ENCODE peak calls at places on chromosomes 5 and 9, in four cellular contexts. W is germinal center, J is activated T-cell treated with anti-CD3 and anti-CD28 coated beads for 48 hours, M is aorta. E is an unnamed sample.

GRCh38 chr5:173012882-173013281 is 29.3 kb downstream of the ATP6V0E1 start:
- DNase-seq in M (no peak), J (no peak), W (no peak), E (no peak)

GRCh38 chr9:89466451-89467277 is 31.2 kb downstream of the SEMA4D start:
- DNase-seq in W (no peak), J (no peak), M (no peak), E (no peak)

GRCh38 chr5:38382898-38383297 is 124.5 kb downstream of the EGFLAM start:
- DNase-seq in J (peak), M (peak), W (peak), E (peak)

GRCh38 chr9:77897292-77897691 is 134.3 kb downstream of the GNAQ start:
- DNase-seq in W (no peak), M (no peak), J (no peak), E (peak)

GRCh38 chr5:172007795-172008465 is 1.5 kb upstream of the FBXW11 start:
- DNase-seq in W (no peak), M (no peak), J (no peak), E (no peak)

GRCh38 chr9:14618851-14619250 is 74.4 kb downstream of the ZDHHC21 start:
- DNase-seq in M (no peak), W (no peak), J (no peak), E (no peak)

GRCh38 chr9:123894822-123895221 is 35.1 kb downstream of the DENND1A start:
- DNase-seq in W (no peak), M (no peak), J (no peak), E (no peak)

GRCh38 chr9:38075272-38075671 is 6.2 kb upstream of the SHB start:
- DNase-seq in J (no peak), M (no peak), W (no peak), E (no peak)

GRCh38 chr5:181261320-181262085 is 560 bp upstream of the TRIM52 start:
- DNase-seq in W (peak), M (peak), J (peak), E (no peak)

GRCh38 chr9:134735441-134736175 is 94.0 kb downstream of the COL5A1 start:
- DNase-seq in J (no peak), M (no peak), W (no peak), E (no peak)

GRCh38 chr5:93582677-93583524 is at the start of gene NR2F1:
- DNase-seq in M (no peak), W (no peak), J (no peak), E (peak)

GRCh38 chr5:141692919-141693848 is 11.2 kb upstream of the ARAP3 start:
- DNase-seq in W (no peak), M (no peak), J (peak), E (no peak)

GRCh38 chr9:109083813-109084405 is 35.8 kb downstream of the TMEM245 start:
- DNase-seq in W (no peak), M (no peak), J (no peak), E (no peak)

E was measured in NCI-H2029.